ENCODE peak calls at places on chromosomes 16 and 17, in five cellular contexts. One of them, this sample, is unnamed.

GRCh38 chr17:32519769-32520701 is 33.2 kb downstream of the CDK5R1 start:
- DNase-seq in esophagus muscularis mucosa: no peak
- DNase-seq in sigmoid colon: peak
- DNase-seq in H1: no peak
- DNase-seq in tibial nerve: no peak
- DNase-seq in this sample: peak

GRCh38 chr17:2852211-2852610 is 56.0 kb downstream of the RAP1GAP2 start:
- DNase-seq in esophagus muscularis mucosa: no peak
- DNase-seq in H1: no peak
- DNase-seq in tibial nerve: no peak
- DNase-seq in sigmoid colon: no peak
- DNase-seq in this sample: peak

GRCh38 chr17:47223460-47223859 is 14.3 kb downstream of the MYL4 start:
- DNase-seq in esophagus muscularis mucosa: no peak
- DNase-seq in H1: no peak
- DNase-seq in tibial nerve: no peak
- DNase-seq in sigmoid colon: no peak
- DNase-seq in this sample: no peak

GRCh38 chr16:69328854-69329316 is 1.5 kb downstream of the PDF start:
- DNase-seq in tibial nerve: no peak
- DNase-seq in sigmoid colon: peak
- DNase-seq in H1: no peak
- DNase-seq in esophagus muscularis mucosa: no peak
- DNase-seq in this sample: no peak

GRCh38 chr16:73572135-73572534 is 524.2 kb upstream of the ZFHX3 start:
- DNase-seq in tibial nerve: no peak
- DNase-seq in esophagus muscularis mucosa: no peak
- DNase-seq in H1: no peak
- DNase-seq in sigmoid colon: peak
- DNase-seq in this sample: peak

GRCh38 chr17:15490634-15491261 is 23.3 kb upstream of the CDRT4 start:
- DNase-seq in tibial nerve: peak
- DNase-seq in H1: peak
- DNase-seq in esophagus muscularis mucosa: peak
- DNase-seq in sigmoid colon: peak
- DNase-seq in this sample: peak

GRCh38 chr17:9646556-9646905 is 1.2 kb downstream of the USP43 start:
- DNase-seq in sigmoid colon: no peak
- DNase-seq in esophagus muscularis mucosa: no peak
- DNase-seq in tibial nerve: no peak
- DNase-seq in H1: no peak
- DNase-seq in this sample: no peak

GRCh38 chr17:42843358-42843934 is 934 bp upstream of the AOC2 start:
- DNase-seq in tibial nerve: peak
- DNase-seq in sigmoid colon: no peak
- DNase-seq in H1: no peak
- DNase-seq in esophagus muscularis mucosa: no peak
- DNase-seq in this sample: no peak

GRCh38 chr16:4375717-4376116 is 4.1 kb downstream of the VASN start:
- DNase-seq in sigmoid colon: no peak
- DNase-seq in esophagus muscularis mucosa: no peak
- DNase-seq in H1: no peak
- DNase-seq in tibial nerve: no peak
- DNase-seq in this sample: no peak

GRCh38 chr17:2954898-2955445 is 108.4 kb downstream of the OR1D5 start:
- DNase-seq in sigmoid colon: peak
- DNase-seq in esophagus muscularis mucosa: no peak
- DNase-seq in H1: no peak
- DNase-seq in tibial nerve: no peak
- DNase-seq in this sample: no peak

GRCh38 chr17:7677388-7678067 is 9.8 kb downstream of the TP53 start:
- DNase-seq in esophagus muscularis mucosa: no peak
- DNase-seq in sigmoid colon: no peak
- DNase-seq in tibial nerve: no peak
- DNase-seq in H1: no peak
- DNase-seq in this sample: no peak

GRCh38 chr17:40178021-40178601 is 841 bp downstream of the RAPGEFL1 start:
- DNase-seq in H1: no peak
- DNase-seq in sigmoid colon: no peak
- DNase-seq in tibial nerve: no peak
- DNase-seq in esophagus muscularis mucosa: no peak
- DNase-seq in this sample: peak

GRCh38 chr17:36687736-36688135 is 86.4 kb downstream of the MRM1 start:
- DNase-seq in esophagus muscularis mucosa: no peak
- DNase-seq in H1: no peak
- DNase-seq in sigmoid colon: no peak
- DNase-seq in tibial nerve: no peak
- DNase-seq in this sample: no peak

GRCh38 chr17:4498461-4499397 is at the start of gene SPNS2:
- DNase-seq in sigmoid colon: no peak
- DNase-seq in esophagus muscularis mucosa: no peak
- DNase-seq in tibial nerve: no peak
- DNase-seq in H1: no peak
- DNase-seq in this sample: peak

GRCh38 chr17:72850410-72850809 is 242.1 kb downstream of the SLC39A11 start:
- DNase-seq in esophagus muscularis mucosa: no peak
- DNase-seq in tibial nerve: no peak
- DNase-seq in H1: no peak
- DNase-seq in sigmoid colon: no peak
- DNase-seq in this sample: no peak

GRCh38 chr17:50946223-50946890 is 80.2 kb upstream of the TOB1 start:
- DNase-seq in tibial nerve: no peak
- DNase-seq in esophagus muscularis mucosa: no peak
- DNase-seq in H1: no peak
- DNase-seq in sigmoid colon: peak
- DNase-seq in this sample: peak

DNA sequence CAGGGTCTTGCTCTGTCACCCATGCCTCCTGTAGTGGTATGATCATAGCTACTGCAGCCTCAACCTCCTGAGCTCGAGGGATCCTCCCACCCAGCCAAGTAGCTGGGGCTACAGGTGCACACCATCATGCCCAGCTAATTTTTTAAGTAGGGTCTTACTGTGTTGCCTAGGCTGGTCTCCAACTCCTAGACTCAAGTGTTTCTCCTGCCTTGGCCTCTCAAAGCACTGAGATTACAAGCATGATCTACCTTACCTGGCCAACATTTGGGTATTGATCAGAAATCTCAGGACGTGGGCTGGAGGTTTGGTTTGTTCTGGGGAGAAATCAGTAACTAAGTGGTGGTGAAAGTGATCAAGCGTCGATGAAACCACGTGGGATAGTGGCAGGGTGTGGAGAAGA is 4.1 kb downstream of the CHD9 start:
- DNase-seq in H1: no peak
- DNase-seq in esophagus muscularis mucosa: no peak
- DNase-seq in tibial nerve: no peak
- DNase-seq in sigmoid colon: peak
- DNase-seq in this sample: no peak
- TF ChIP-seq POLR2A in H1: no peak
- TF ChIP-seq POLR2A in esophagus muscularis mucosa: no peak
- TF ChIP-seq POLR2A in tibial nerve: no peak
- TF ChIP-seq POLR2A in sigmoid colon: no peak
- TF ChIP-seq POLR2A in this sample: no peak

GRCh38 chr16:29805232-29806095 is 865 bp upstream of the MAZ start:
- DNase-seq in sigmoid colon: peak
- DNase-seq in H1: peak
- DNase-seq in tibial nerve: peak
- DNase-seq in esophagus muscularis mucosa: peak
- DNase-seq in this sample: peak
- TF ChIP-seq EP300 in sigmoid colon: peak
- TF ChIP-seq EP300 in H1: no peak
- TF ChIP-seq EP300 in tibial nerve: peak
- TF ChIP-seq EP300 in esophagus muscularis mucosa: no peak
- TF ChIP-seq EP300 in this sample: peak

GRCh38 chr16:89828199-89828869 is at the start of gene SPIRE2:
- DNase-seq in esophagus muscularis mucosa: no peak
- DNase-seq in H1: no peak
- DNase-seq in sigmoid colon: peak
- DNase-seq in tibial nerve: peak
- DNase-seq in this sample: peak
- TF ChIP-seq POLR2A in esophagus muscularis mucosa: no peak
- TF ChIP-seq POLR2A in H1: no peak
- TF ChIP-seq POLR2A in sigmoid colon: no peak
- TF ChIP-seq POLR2A in tibial nerve: no peak
- TF ChIP-seq POLR2A in this sample: no peak

DNA sequence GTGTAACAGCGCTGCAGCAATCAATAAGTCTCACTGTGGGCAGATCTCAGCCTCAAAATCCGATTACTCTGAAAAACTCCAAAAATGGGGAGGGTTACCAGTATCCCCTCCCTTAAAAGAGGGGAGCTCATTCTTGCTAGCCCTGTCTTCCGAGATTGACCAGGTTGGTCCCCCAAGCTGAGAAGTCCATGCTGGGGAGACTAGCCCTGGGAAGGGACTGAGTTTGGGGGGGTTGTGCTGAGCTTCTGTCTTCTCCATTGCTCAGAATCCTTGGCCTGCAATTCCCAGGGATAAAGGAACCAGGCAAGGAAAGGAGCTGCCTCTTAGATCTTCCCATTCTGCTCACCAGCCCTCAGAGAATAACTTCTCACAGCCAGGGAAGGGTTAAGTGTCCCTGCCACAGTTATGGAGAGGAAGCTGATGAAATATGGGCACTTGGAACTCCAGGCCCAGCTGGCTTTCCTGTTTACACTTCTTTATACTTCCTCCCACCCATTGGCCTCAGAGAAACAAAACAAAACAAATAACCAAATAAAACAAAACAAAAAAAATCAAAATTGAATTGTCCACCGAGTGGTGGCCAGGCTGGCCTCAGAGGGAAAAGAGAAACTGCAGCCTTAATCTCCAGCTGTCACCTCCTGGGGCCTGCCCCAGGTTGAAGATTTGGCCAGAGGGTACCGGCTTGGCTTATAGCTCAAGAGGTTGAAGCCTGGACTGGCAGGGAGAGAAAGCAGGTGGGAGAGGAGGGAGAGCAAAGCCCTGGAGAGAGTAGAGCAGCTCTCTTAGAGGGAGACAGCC is 2.6 kb downstream of the HOXB3 start:
- DNase-seq in sigmoid colon: no peak
- DNase-seq in tibial nerve: no peak
- DNase-seq in H1: no peak
- DNase-seq in esophagus muscularis mucosa: no peak
- DNase-seq in this sample: no peak
- TF ChIP-seq EP300 in sigmoid colon: no peak
- TF ChIP-seq EP300 in tibial nerve: no peak
- TF ChIP-seq EP300 in H1: no peak
- TF ChIP-seq EP300 in esophagus muscularis mucosa: no peak
- TF ChIP-seq EP300 in this sample: no peak

DNA sequence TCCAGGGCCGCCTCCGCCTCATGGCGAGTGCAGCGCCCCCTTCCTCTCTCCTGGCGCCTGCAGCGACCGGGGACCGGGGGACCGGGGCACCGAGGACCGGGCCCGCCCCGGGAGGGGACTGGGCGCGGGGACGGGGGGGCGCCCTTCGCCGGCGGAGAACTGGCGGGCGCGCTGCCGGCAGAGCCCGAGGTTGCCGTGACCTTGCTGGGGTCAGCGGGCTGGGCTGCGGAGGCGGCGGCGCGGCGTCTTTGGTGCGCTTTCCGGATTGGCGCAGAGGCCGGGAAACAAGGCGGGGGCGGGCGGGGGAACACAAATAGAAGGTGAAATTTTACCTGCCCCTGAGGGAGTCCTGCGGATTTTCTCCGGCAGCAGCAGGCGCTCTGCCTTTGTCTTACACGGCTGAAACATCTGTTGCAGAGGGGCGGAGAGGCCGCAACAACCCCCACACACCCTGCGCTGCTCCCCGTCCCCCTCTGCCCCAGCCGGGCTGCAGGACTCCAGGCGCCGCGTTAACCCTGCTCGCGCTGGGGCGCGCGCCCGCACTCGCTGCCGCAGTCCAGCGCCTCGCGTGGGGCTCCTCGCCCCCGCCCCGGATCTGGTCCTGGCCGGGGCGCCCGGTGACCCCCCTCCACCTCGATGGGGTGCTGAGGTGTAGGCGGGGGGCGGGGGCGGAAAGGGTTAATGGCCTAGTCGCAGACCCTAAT is 53.5 kb downstream of the SREBF1 start:
- DNase-seq in tibial nerve: peak
- DNase-seq in H1: peak
- DNase-seq in sigmoid colon: no peak
- DNase-seq in esophagus muscularis mucosa: no peak
- DNase-seq in this sample: peak
- TF ChIP-seq POLR2A in tibial nerve: no peak
- TF ChIP-seq POLR2A in H1: no peak
- TF ChIP-seq POLR2A in sigmoid colon: no peak
- TF ChIP-seq POLR2A in esophagus muscularis mucosa: peak
- TF ChIP-seq POLR2A in this sample: no peak